ENCODE peak calls at places on chromosomes 6 and 20, in nine cellular contexts. Z is adrenal gland, H is upper lobe of left lung, W is body of pancreas, R is IMR-90, P is ovary, E is HCT116, S is endothelial cell of umbilical vein, C is transverse colon. M is an unnamed sample.

GRCh38 chr6:14747881-14748520 is 497.9 kb upstream of the JARID2 start:
- DNase-seq in P (no peak), S (no peak), Z (no peak), W (no peak), H (no peak), C (no peak), E (no peak), R (peak; percentile 57), M (no peak)

GRCh38 chr20:48525400-48525799 is 302.4 kb downstream of the PREX1 start:
- DNase-seq in H (no peak), W (no peak), Z (no peak), R (no peak), E (no peak), P (no peak), C (no peak), S (no peak), M (no peak)

GRCh38 chr20:33687370-33687915 is 1.3 kb upstream of the E2F1 start:
- DNase-seq in Z (no peak), E (no peak), R (no peak), H (no peak), P (no peak), W (no peak), C (no peak), S (peak; percentile 14), M (no peak)

GRCh38 chr6:51934098-51934497 is 153.3 kb downstream of the PKHD1 start:
- DNase-seq in Z (no peak), C (no peak), E (peak; percentile 10), P (no peak), S (no peak), R (no peak), W (no peak), H (no peak), M (no peak)

GRCh38 chr20:44967207-44967807 is 995 bp downstream of the STK4 start:
- DNase-seq in S (peak; percentile 14), C (peak; percentile 40), Z (no peak), P (no peak), H (peak; percentile 48), E (no peak), W (peak; percentile 40), R (no peak), M (no peak)

GRCh38 chr6:15536201-15536955 is 126.5 kb downstream of the DTNBP1 start:
- DNase-seq in R (no peak), C (no peak), Z (no peak), W (no peak), P (no peak), E (no peak), H (no peak), S (no peak), M (no peak)

GRCh38 chr6:102848796-102849195 is 1455.3 kb downstream of the GRIK2 start:
- DNase-seq in W (no peak), Z (no peak), E (no peak), R (no peak), S (no peak), P (no peak), C (no peak), H (no peak), M (no peak)

GRCh38 chr20:44540834-44541233 is 19.0 kb upstream of the SERINC3 start:
- DNase-seq in H (no peak), Z (no peak), R (peak; percentile 86), C (no peak), W (no peak), S (peak; percentile 83), P (no peak), E (no peak), M (no peak)

GRCh38 chr6:26383624-26384417 is 913 bp downstream of the BTN2A2 start:
- DNase-seq in S (peak; percentile 41), Z (peak; percentile 29), C (peak; percentile 50), P (peak; percentile 43), R (peak; percentile 72), E (no peak), W (no peak), H (peak; percentile 40), M (peak; percentile 21)

GRCh38 chr20:38395165-38395564 is 40.0 kb downstream of the SNHG17 start:
- DNase-seq in P (peak; percentile 39), S (no peak), H (no peak), E (no peak), C (no peak), Z (no peak), R (no peak), W (peak; percentile 22), M (no peak)

GRCh38 chr6:31087494-31088089 is 24.8 kb downstream of the C6orf15 start:
- DNase-seq in R (peak; percentile 86), H (peak; percentile 80), W (peak; percentile 87), E (peak; percentile 72), P (peak; percentile 84), C (peak; percentile 89), Z (peak; percentile 86), S (peak; percentile 93), M (peak; percentile 86)

GRCh38 chr20:52684911-52685310 is 287.2 kb upstream of the TSHZ2 start:
- DNase-seq in H (no peak), W (no peak), C (no peak), S (no peak), P (no peak), Z (no peak), R (no peak), E (no peak), M (no peak)

GRCh38 chr6:137977206-137977605 is 110.1 kb downstream of the TNFAIP3 start:
- DNase-seq in R (no peak), H (no peak), P (no peak), W (no peak), S (no peak), Z (no peak), E (no peak), C (no peak), M (no peak)
- TF ChIP-seq POLR2A in R (no peak), H (no peak), P (no peak), W (no peak), S (no peak), Z (no peak), E (no peak), C (no peak), M (no peak)

DNA sequence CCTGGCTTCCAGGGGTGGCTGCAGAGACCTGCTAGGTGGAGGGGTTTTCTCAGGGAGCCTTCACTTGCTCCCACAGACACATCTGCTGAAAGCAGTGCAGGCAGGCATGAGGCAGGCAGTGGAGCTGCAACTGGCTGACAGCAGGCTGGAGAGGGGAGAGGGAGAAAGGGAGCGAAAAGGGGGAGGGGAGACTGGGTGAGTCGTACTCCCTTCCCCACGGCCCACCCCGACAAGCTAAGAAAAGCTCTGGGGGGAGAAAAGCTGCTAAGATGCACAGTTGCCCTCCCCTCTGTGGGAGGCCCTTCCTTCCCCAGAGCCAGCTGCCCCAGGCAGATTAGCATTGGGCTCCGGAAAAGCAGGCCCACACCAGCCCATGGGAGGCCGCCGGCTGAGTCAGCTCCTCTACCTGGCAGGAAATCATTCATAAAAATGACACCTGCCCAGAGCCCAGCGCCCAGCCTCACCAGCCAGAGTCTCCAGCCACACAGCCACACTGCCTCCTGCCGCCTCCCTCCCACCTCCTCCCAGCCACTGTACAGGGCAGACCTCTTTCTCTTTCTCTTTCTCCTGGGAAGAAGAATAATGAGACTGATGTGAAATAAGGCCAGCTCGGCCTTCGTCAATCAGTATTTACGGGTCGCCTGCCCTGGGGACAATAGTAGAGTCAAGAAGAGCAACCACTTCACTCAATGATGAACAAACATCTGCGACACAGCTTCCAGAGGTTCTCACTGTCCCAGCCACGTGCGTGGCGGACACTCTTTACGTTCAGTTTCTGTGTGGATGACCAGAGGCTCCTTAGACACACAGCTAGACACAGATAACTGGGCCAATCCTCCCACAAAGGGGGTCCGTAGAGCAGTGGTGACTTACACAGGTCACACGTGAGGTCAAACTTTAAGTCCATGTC is 7.7 kb upstream of the C20orf203 start:
- DNase-seq in Z (peak; percentile 29), P (no peak), S (peak; percentile 76), W (no peak), H (no peak), R (peak; percentile 17), C (no peak), E (no peak), M (no peak)
- H3K27ac ChIP-seq in Z (peak overlapping the region; percentile 9), P (no peak overlapping the region), S (no peak overlapping the region), W (no peak overlapping the region), H (no peak overlapping the region), R (no peak overlapping the region), C (no peak overlapping the region), E (no peak overlapping the region), M (no peak overlapping the region)

DNA sequence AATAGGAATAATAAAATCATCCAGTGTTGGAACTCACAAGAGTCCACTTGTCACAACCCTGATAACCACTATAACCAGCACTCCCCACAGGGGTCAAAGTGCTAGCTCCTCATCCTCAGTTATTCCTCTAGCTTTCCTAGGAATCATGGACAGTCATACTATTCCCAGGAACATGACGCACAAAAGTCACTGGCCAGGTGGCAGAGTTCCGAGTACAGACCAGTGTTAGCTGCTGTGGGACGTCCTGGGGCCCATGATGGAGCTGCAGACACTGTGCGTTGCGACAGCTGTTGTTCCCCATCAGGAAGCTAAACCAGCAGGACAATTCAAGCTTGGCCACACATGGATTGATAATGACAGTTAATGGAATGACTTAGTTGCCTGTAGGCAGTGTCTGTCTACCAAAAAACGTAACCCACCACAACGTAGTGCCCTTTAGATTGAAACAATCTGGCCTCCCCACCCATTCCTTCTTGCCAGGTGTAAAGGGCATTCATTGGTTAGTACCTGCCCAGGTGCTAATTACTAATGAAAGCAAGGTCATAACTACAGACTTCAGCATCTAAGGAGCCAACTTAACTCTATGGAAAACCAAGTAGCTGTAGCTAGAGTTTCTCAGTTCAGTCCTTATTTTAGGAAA is 17.4 kb downstream of the EZR start:
- DNase-seq in Z (no peak), P (no peak), W (peak; percentile 85), R (no peak), E (no peak), C (peak; percentile 85), H (no peak), S (no peak), M (no peak)
- TF ChIP-seq POLR2A in Z (no peak), P (no peak), W (no peak), R (no peak), E (no peak), C (peak; percentile 60), H (no peak), S (no peak), M (no peak)

DNA sequence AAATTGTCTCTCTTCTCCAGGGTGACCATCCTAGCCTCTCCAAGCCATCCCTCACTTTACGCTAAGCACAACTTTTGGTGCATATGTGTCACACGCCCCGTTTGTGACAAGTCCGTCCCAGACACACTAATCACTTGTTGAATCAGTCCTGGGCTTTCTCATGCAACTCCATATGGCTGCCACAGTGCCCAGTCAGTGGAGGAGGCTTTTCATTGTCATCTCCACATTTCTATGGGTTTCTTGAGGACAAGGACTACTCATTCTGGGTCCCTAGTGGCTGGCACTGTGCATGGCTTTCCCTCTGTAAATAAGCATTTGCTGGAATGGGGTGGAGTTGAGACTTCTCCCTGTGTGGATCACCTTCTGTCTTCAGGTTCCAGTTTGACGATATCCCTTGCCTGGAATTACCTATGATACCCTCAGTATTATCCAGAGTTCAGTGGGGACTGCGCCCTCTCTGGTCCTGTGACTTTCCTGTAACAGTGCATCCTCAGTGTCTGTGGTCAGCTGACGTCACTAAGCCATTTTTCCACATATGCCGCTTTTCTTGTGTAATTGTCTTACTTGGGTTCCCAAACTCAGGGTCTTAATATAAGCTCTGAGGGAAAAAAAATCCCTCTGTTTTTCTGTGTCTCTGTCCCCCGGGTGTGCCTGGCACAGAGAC is 59.8 kb upstream of the MYL9 start:
- DNase-seq in R (no peak), H (no peak), W (no peak), Z (no peak), P (no peak), C (no peak), E (no peak), S (no peak), M (no peak)
- H3K27ac ChIP-seq in R (no peak overlapping the region), H (peak overlapping the region; percentile 27), W (peak overlapping the region; percentile 60), Z (peak overlapping the region; percentile 68), P (no peak overlapping the region), C (no peak overlapping the region), E (no peak overlapping the region), S (no peak overlapping the region), M (peak overlapping the region; percentile 19)

GRCh38 chr6:87731818-87732661 is 30.0 kb upstream of the AKIRIN2 start:
- DNase-seq in H (peak; percentile 95), S (peak; percentile 88), P (peak; percentile 93), E (peak; percentile 76), C (peak; percentile 94), Z (peak; percentile 98), R (peak; percentile 86), W (peak; percentile 96), M (peak; percentile 76)
- TF ChIP-seq POLR2A in H (no peak), S (no peak), P (no peak), E (no peak), C (no peak), Z (no peak), R (no peak), W (no peak), M (no peak)